ENCODE peak calls at places on chromosomes 1 and 21, in eight cellular contexts. B is heart left ventricle, N is NB4, R is choroid plexus epithelial cell, A is A549, P is Peyer's patch, M is left ventricle myocardium inferior, H is progenitor cell of endocrine pancreas. V is an unnamed sample.

GRCh38 chr1:151165281-151165737 is 393 bp downstream of the LYSMD1 start:
- DNase-seq in B (peak; percentile 67), N (peak; percentile 58), R (peak; percentile 60), A (peak; percentile 18), P (peak; percentile 59), M (peak; percentile 57), H (peak; percentile 15), V (no peak)

GRCh38 chr1:26949266-26949925 is 10.9 kb downstream of the KDF1 start:
- DNase-seq in B (no peak), N (no peak), R (no peak), A (no peak), P (no peak), M (no peak), H (no peak), V (no peak)

GRCh38 chr1:54615531-54616245 is 7.6 kb downstream of the FAM151A start:
- DNase-seq in B (no peak), N (peak; percentile 26), R (no peak), A (no peak), P (peak; percentile 46), M (no peak), H (no peak), V (no peak)

GRCh38 chr1:76620371-76620770 is 246.9 kb upstream of the ST6GALNAC5 start:
- DNase-seq in B (no peak), N (no peak), R (no peak), A (no peak), P (no peak), M (no peak), H (no peak), V (no peak)

GRCh38 chr21:31406510-31406909 is 62.4 kb upstream of the TIAM1 start:
- DNase-seq in B (no peak), N (no peak), R (no peak), A (no peak), P (no peak), M (no peak), H (no peak), V (no peak)

GRCh38 chr1:150267896-150268295 is 920 bp downstream of the APH1A start:
- DNase-seq in B (no peak), N (no peak), R (no peak), A (no peak), P (no peak), M (no peak), H (no peak), V (no peak)

GRCh38 chr1:156598125-156598524 is 3.2 kb downstream of the GPATCH4 start:
- DNase-seq in B (no peak), N (no peak), R (no peak), A (no peak), P (no peak), M (no peak), H (no peak), V (no peak)

GRCh38 chr1:177256153-177256814 is 85.5 kb downstream of the BRINP2 start:
- DNase-seq in B (peak; percentile 64), N (peak; percentile 88), R (peak; percentile 91), A (peak; percentile 72), P (peak; percentile 73), M (peak; percentile 52), H (peak; percentile 37), V (no peak)

GRCh38 chr1:62407398-62408009 is 29.3 kb upstream of the USP1 start:
- DNase-seq in B (no peak), N (peak; percentile 57), R (peak; percentile 77), A (peak; percentile 46), P (no peak), M (no peak), H (no peak), V (no peak)

GRCh38 chr1:43932786-43933385 is 715 bp upstream of the ARTN start:
- DNase-seq in B (no peak), N (peak; percentile 14), R (peak; percentile 43), A (no peak), P (no peak), M (no peak), H (no peak), V (no peak)

GRCh38 chr1:153277852-153278251 is 18.4 kb downstream of the LORICRIN start:
- DNase-seq in B (no peak), N (peak; percentile 11), R (peak; percentile 3), A (peak; percentile 43), P (peak; percentile 74), M (no peak), H (no peak), V (peak; percentile 40)

GRCh38 chr1:215076312-215076711 is 6.2 kb upstream of the KCNK2 start:
- DNase-seq in B (no peak), N (peak; percentile 37), R (peak; percentile 89), A (peak; percentile 60), P (no peak), M (no peak), H (no peak), V (no peak)

DNA sequence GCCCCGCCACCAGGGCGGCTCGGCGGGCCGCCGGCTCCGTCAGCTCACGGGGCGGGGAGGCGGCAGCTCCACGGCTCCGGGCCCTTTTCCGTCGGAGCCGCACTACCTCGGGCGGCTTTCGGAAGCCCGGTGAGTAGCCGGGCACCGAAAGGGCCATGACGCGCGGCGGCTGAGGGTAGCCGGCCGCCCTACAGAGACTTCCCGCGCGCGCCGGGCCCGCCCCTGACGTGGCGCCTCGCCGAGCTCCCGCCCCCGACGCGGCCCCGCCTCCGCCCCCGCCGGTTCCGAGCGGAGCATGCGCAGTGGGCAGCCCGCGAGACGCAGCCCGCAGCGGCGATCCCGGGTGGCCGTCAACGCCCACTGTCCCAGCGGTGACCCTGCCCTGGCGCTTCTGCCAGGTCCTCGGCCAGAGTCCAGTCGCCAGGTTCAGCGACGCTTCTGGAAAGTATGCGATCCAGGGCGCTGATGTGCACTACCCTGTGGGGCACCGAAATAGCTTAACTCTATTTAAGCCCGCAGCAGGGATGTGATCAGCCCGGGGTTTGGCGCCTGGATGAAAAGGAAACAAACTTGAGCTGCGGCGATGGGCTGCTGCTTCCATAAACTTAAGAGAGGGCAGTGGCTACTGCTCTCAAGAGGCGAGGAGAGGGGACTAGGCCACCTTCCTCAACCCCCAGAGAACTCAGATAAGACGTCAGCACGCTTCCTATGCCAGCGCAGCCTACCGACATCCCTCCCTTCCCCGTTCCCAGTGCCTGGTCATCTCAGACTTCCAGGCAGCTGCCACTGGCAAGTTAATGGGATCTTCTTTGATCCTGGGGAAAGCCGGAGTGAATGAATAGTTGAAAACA is at the start of gene DONSON:
- DNase-seq in B (peak; percentile 93), N (peak; percentile 85), R (peak; percentile 77), A (peak; percentile 83), P (peak; percentile 96), M (peak; percentile 87), H (peak; percentile 93), V (peak; percentile 94)
- TF ChIP-seq CTCF in B (no peak), N (no peak), R (no peak), A (no peak), P (peak; percentile 28), M (peak; percentile 37), H (no peak), V (no peak)

GRCh38 chr1:114669562-114670082 is at the start of gene DENND2C:
- DNase-seq in B (no peak), N (peak; percentile 66), R (no peak), A (no peak), P (no peak), M (no peak), H (peak; percentile 42), V (no peak)

GRCh38 chr1:114671011-114671938 is 1.4 kb upstream of the DENND2C start:
- DNase-seq in B (no peak), N (no peak), R (peak; percentile 39), A (peak; percentile 3), P (no peak), M (no peak), H (no peak), V (no peak)

GRCh38 chr1:114668784-114669561 is 876 bp downstream of the DENND2C start:
- DNase-seq in B (no peak), N (peak; percentile 15), R (peak; percentile 7), A (no peak), P (no peak), M (no peak), H (no peak), V (no peak)

GRCh38 chr1:114670083-114671010 is 498 bp upstream of the DENND2C start:
- DNase-seq in B (peak; percentile 95), N (peak; percentile 86), R (peak; percentile 87), A (peak; percentile 84), P (peak; percentile 94), M (peak; percentile 96), H (peak; percentile 89), V (peak; percentile 80)

GRCh38 chr1:114671939-114672275 is 2.1 kb upstream of the DENND2C start:
- DNase-seq in B (no peak), N (no peak), R (no peak), A (no peak), P (no peak), M (no peak), H (no peak), V (no peak)
- TF ChIP-seq CTCF in B (no peak), N (no peak), R (no peak), A (no peak), P (no peak), M (no peak), H (no peak), V (no peak)

GRCh38 chr1:228062085-228062791 is 20.3 kb upstream of the ARF1 start:
- DNase-seq in B (peak; percentile 20), N (no peak), R (no peak), A (no peak), P (peak; percentile 33), M (no peak), H (no peak), V (peak; percentile 7)

GRCh38 chr1:228058981-228059535 is 23.4 kb upstream of the ARF1 start:
- DNase-seq in B (no peak), N (no peak), R (no peak), A (no peak), P (no peak), M (no peak), H (no peak), V (peak; percentile 31)

GRCh38 chr1:228059536-228060457 is 22.7 kb upstream of the ARF1 start:
- DNase-seq in B (peak; percentile 33), N (no peak), R (no peak), A (peak; percentile 88), P (peak; percentile 96), M (no peak), H (peak; percentile 59), V (peak; percentile 33)

GRCh38 chr1:228061411-228062084 is 21.0 kb upstream of the ARF1 start:
- DNase-seq in B (peak; percentile 22), N (no peak), R (no peak), A (no peak), P (peak; percentile 27), M (no peak), H (no peak), V (peak; percentile 13)

DNA sequence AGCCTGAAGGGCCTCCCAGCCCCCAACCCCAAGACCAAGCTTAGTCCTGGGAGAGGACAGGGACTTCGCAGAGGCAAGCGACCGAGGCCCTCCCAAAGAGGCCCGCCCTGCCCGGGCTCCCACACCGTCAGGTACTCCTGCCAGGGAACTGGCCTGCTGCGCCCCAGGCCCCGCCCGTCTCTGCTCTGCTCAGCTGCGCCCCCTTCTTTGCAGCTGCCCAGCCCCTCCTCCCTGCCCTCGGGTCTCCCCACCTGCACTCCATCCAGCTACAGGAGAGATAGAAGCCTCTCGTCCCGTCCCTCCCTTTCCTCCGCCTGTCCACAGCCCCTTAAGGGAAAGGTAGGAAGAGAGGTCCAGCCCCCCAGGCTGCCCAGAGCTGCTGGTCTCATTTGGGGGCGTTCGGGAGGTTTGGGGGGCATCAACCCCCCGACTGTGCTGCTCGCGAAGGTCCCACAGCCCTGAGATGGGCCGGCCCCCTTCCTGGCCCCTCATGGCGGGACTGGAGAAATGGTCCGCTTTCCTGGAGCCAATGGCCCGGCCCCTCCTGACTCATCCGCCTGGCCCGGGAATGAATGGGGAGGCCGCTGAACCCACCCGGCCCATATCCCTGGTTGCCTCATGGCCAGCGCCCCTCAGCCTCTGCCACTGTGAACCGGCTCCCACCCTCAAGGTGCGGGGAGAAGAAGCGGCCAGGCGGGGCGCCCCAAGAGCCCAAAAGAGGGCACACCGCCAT is 21.9 kb upstream of the ARF1 start:
- DNase-seq in B (peak; percentile 14), N (no peak), R (no peak), A (peak; percentile 21), P (peak; percentile 58), M (no peak), H (no peak), V (peak; percentile 14)
- TF ChIP-seq CTCF in B (no peak), N (no peak), R (no peak), A (no peak), P (no peak), M (no peak), H (no peak), V (no peak)

GRCh38 chr1:167575649-167576048 is 22.1 kb upstream of the CREG1 start:
- DNase-seq in B (no peak), N (no peak), R (no peak), A (no peak), P (no peak), M (no peak), H (no peak), V (no peak)
- TF ChIP-seq CTCF in B (no peak), N (no peak), R (no peak), A (no peak), P (no peak), M (no peak), H (no peak), V (no peak)